ENCODE peak calls at places on chromosomes 16 and 17, in five cellular contexts. One of them, this sample, is unnamed.

GRCh38 chr16:8262299-8262698 is 328.0 kb downstream of the TMEM114 start:
- DNase-seq in left lung: no peak
- DNase-seq in DND-41: no peak
- DNase-seq in body of pancreas: no peak
- DNase-seq in CD8-positive, alpha-beta T cell: no peak
- DNase-seq in this sample: no peak

GRCh38 chr16:67767953-67768352 is 38.4 kb downstream of the RANBP10 start:
- DNase-seq in left lung: no peak
- DNase-seq in DND-41: no peak
- DNase-seq in body of pancreas: no peak
- DNase-seq in CD8-positive, alpha-beta T cell: no peak
- DNase-seq in this sample: no peak

GRCh38 chr17:56890906-56891674 is 22.8 kb downstream of the TRIM25 start:
- DNase-seq in left lung: no peak
- DNase-seq in DND-41: no peak
- DNase-seq in body of pancreas: no peak
- DNase-seq in CD8-positive, alpha-beta T cell: no peak
- DNase-seq in this sample: no peak

GRCh38 chr16:12673466-12673865 is 130.2 kb downstream of the CPPED1 start:
- DNase-seq in left lung: no peak
- DNase-seq in DND-41: no peak
- DNase-seq in body of pancreas: no peak
- DNase-seq in CD8-positive, alpha-beta T cell: no peak
- DNase-seq in this sample: no peak

GRCh38 chr17:74176546-74177001 is 26.9 kb upstream of the RPL38 start:
- DNase-seq in left lung: no peak
- DNase-seq in DND-41: peak; percentile 63
- DNase-seq in body of pancreas: peak; percentile 72
- DNase-seq in CD8-positive, alpha-beta T cell: peak; percentile 58
- DNase-seq in this sample: peak; percentile 17

GRCh38 chr16:70433456-70434103 is 5.3 kb downstream of the ST3GAL2 start:
- DNase-seq in left lung: no peak
- DNase-seq in DND-41: no peak
- DNase-seq in body of pancreas: peak; percentile 20
- DNase-seq in CD8-positive, alpha-beta T cell: no peak
- DNase-seq in this sample: no peak

GRCh38 chr17:74354561-74354960 is 7.1 kb downstream of the BTBD17 start:
- DNase-seq in left lung: no peak
- DNase-seq in DND-41: no peak
- DNase-seq in body of pancreas: no peak
- DNase-seq in CD8-positive, alpha-beta T cell: no peak
- DNase-seq in this sample: no peak

GRCh38 chr16:87540072-87540976 is 47.5 kb upstream of the ZCCHC14 start:
- DNase-seq in left lung: no peak
- DNase-seq in DND-41: no peak
- DNase-seq in body of pancreas: no peak
- DNase-seq in CD8-positive, alpha-beta T cell: no peak
- DNase-seq in this sample: no peak

GRCh38 chr17:29619251-29619650 is 3.5 kb downstream of the CORO6 start:
- DNase-seq in left lung: peak; percentile 18
- DNase-seq in DND-41: no peak
- DNase-seq in body of pancreas: no peak
- DNase-seq in CD8-positive, alpha-beta T cell: no peak
- DNase-seq in this sample: no peak

GRCh38 chr16:88357306-88358032 is 25.3 kb upstream of the ZNF469 start:
- DNase-seq in left lung: peak; percentile 75
- DNase-seq in DND-41: no peak
- DNase-seq in body of pancreas: no peak
- DNase-seq in CD8-positive, alpha-beta T cell: no peak
- DNase-seq in this sample: no peak

GRCh38 chr17:72240333-72240732 is 119.5 kb downstream of the SOX9 start:
- DNase-seq in left lung: no peak
- DNase-seq in DND-41: no peak
- DNase-seq in body of pancreas: no peak
- DNase-seq in CD8-positive, alpha-beta T cell: no peak
- DNase-seq in this sample: no peak

GRCh38 chr16:27924411-27925118 is 138.9 kb downstream of the GSG1L start:
- DNase-seq in left lung: no peak
- DNase-seq in DND-41: no peak
- DNase-seq in body of pancreas: no peak
- DNase-seq in CD8-positive, alpha-beta T cell: no peak
- DNase-seq in this sample: no peak

GRCh38 chr16:11706180-11706742 is 36.4 kb downstream of the TXNDC11 start:
- DNase-seq in left lung: no peak
- DNase-seq in DND-41: no peak
- DNase-seq in body of pancreas: peak; percentile 59
- DNase-seq in CD8-positive, alpha-beta T cell: no peak
- DNase-seq in this sample: no peak

GRCh38 chr16:71929048-71929447 is 33.7 kb downstream of the IST1 start:
- DNase-seq in left lung: no peak
- DNase-seq in DND-41: no peak
- DNase-seq in body of pancreas: no peak
- DNase-seq in CD8-positive, alpha-beta T cell: no peak
- DNase-seq in this sample: no peak

GRCh38 chr17:40819528-40820125 is 2.8 kb downstream of the KRT10 start:
- DNase-seq in left lung: no peak
- DNase-seq in DND-41: no peak
- DNase-seq in body of pancreas: no peak
- DNase-seq in CD8-positive, alpha-beta T cell: no peak
- DNase-seq in this sample: no peak

GRCh38 chr16:60771138-60771537 is 1265.1 kb downstream of the CDH8 start:
- DNase-seq in left lung: no peak
- DNase-seq in DND-41: no peak
- DNase-seq in body of pancreas: no peak
- DNase-seq in CD8-positive, alpha-beta T cell: no peak
- DNase-seq in this sample: no peak

GRCh38 chr17:48510761-48511604 is 19.8 kb downstream of the HOXB1 start:
- DNase-seq in left lung: no peak
- DNase-seq in DND-41: no peak
- DNase-seq in body of pancreas: no peak
- DNase-seq in CD8-positive, alpha-beta T cell: no peak
- DNase-seq in this sample: peak; percentile 50

GRCh38 chr16:73890524-73891500 is 405.8 kb upstream of the PSMD7 start:
- DNase-seq in left lung: no peak
- DNase-seq in DND-41: peak; percentile 27
- DNase-seq in body of pancreas: no peak
- DNase-seq in CD8-positive, alpha-beta T cell: no peak
- DNase-seq in this sample: no peak

GRCh38 chr17:39942076-39942475 is 14.5 kb downstream of the LRRC3C start:
- DNase-seq in left lung: peak; percentile 28
- DNase-seq in DND-41: no peak
- DNase-seq in body of pancreas: no peak
- DNase-seq in CD8-positive, alpha-beta T cell: no peak
- DNase-seq in this sample: no peak

GRCh38 chr16:66728117-66728787 is 23.2 kb downstream of the DYNC1LI2 start:
- DNase-seq in left lung: no peak
- DNase-seq in DND-41: no peak
- DNase-seq in body of pancreas: peak; percentile 37
- DNase-seq in CD8-positive, alpha-beta T cell: no peak
- DNase-seq in this sample: peak; percentile 56

GRCh38 chr17:32882734-32883133 is 5.8 kb upstream of the MYO1D start:
- DNase-seq in left lung: no peak
- DNase-seq in DND-41: no peak
- DNase-seq in body of pancreas: no peak
- DNase-seq in CD8-positive, alpha-beta T cell: no peak
- DNase-seq in this sample: no peak

GRCh38 chr17:51251010-51251409 is 8.8 kb downstream of the MBTD1 start:
- DNase-seq in left lung: no peak
- DNase-seq in DND-41: no peak
- DNase-seq in body of pancreas: no peak
- DNase-seq in CD8-positive, alpha-beta T cell: no peak
- DNase-seq in this sample: no peak

GRCh38 chr17:20852541-20853370 is 190.1 kb downstream of the USP22 start:
- DNase-seq in left lung: peak; percentile 58
- DNase-seq in DND-41: no peak
- DNase-seq in body of pancreas: peak; percentile 24
- DNase-seq in CD8-positive, alpha-beta T cell: no peak
- DNase-seq in this sample: peak; percentile 5

GRCh38 chr17:27323538-27324212 is 29.8 kb downstream of the WSB1 start:
- DNase-seq in left lung: peak; percentile 89
- DNase-seq in DND-41: no peak
- DNase-seq in body of pancreas: peak; percentile 51
- DNase-seq in CD8-positive, alpha-beta T cell: no peak
- DNase-seq in this sample: no peak

GRCh38 chr17:40522250-40522960 is 21.0 kb upstream of the TNS4 start:
- DNase-seq in left lung: no peak
- DNase-seq in DND-41: no peak
- DNase-seq in body of pancreas: no peak
- DNase-seq in CD8-positive, alpha-beta T cell: no peak
- DNase-seq in this sample: no peak

GRCh38 chr17:28667870-28668269 is 5.9 kb downstream of the SUPT6H start:
- DNase-seq in left lung: no peak
- DNase-seq in DND-41: no peak
- DNase-seq in body of pancreas: no peak
- DNase-seq in CD8-positive, alpha-beta T cell: no peak
- DNase-seq in this sample: no peak

GRCh38 chr17:67042104-67042899 is 2.1 kb upstream of the CACNG1 start:
- DNase-seq in left lung: no peak
- DNase-seq in DND-41: no peak
- DNase-seq in body of pancreas: peak; percentile 18
- DNase-seq in CD8-positive, alpha-beta T cell: no peak
- DNase-seq in this sample: no peak

GRCh38 chr16:59593256-59593655 is 859.1 kb upstream of the GOT2 start:
- DNase-seq in left lung: no peak
- DNase-seq in DND-41: no peak
- DNase-seq in body of pancreas: no peak
- DNase-seq in CD8-positive, alpha-beta T cell: no peak
- DNase-seq in this sample: no peak

GRCh38 chr16:28264656-28265055 is 27.7 kb upstream of the SBK1 start:
- DNase-seq in left lung: no peak
- DNase-seq in DND-41: no peak
- DNase-seq in body of pancreas: peak; percentile 60
- DNase-seq in CD8-positive, alpha-beta T cell: no peak
- DNase-seq in this sample: no peak

GRCh38 chr16:83296505-83296904 is 511.3 kb upstream of the HSBP1 start:
- DNase-seq in left lung: no peak
- DNase-seq in DND-41: no peak
- DNase-seq in body of pancreas: no peak
- DNase-seq in CD8-positive, alpha-beta T cell: no peak
- DNase-seq in this sample: no peak

GRCh38 chr16:81482329-81483063 is 37.9 kb downstream of the CMIP start:
- DNase-seq in left lung: no peak
- DNase-seq in DND-41: no peak
- DNase-seq in body of pancreas: no peak
- DNase-seq in CD8-positive, alpha-beta T cell: no peak
- DNase-seq in this sample: no peak

GRCh38 chr17:28381141-28381825 is 9.8 kb downstream of the SARM1 start:
- DNase-seq in left lung: peak; percentile 87
- DNase-seq in DND-41: no peak
- DNase-seq in body of pancreas: no peak
- DNase-seq in CD8-positive, alpha-beta T cell: no peak
- DNase-seq in this sample: no peak

GRCh38 chr17:35006345-35006744 is 26.0 kb downstream of the LIG3 start:
- DNase-seq in left lung: no peak
- DNase-seq in DND-41: no peak
- DNase-seq in body of pancreas: no peak
- DNase-seq in CD8-positive, alpha-beta T cell: no peak
- DNase-seq in this sample: no peak

GRCh38 chr17:34999456-34999855 is 19.1 kb downstream of the LIG3 start:
- DNase-seq in left lung: no peak
- DNase-seq in DND-41: no peak
- DNase-seq in body of pancreas: no peak
- DNase-seq in CD8-positive, alpha-beta T cell: no peak
- DNase-seq in this sample: no peak

GRCh38 chr17:35003778-35004177 is 23.5 kb downstream of the LIG3 start:
- DNase-seq in left lung: no peak
- DNase-seq in DND-41: no peak
- DNase-seq in body of pancreas: no peak
- DNase-seq in CD8-positive, alpha-beta T cell: no peak
- DNase-seq in this sample: no peak

GRCh38 chr17:35001549-35001948 is 21.2 kb downstream of the LIG3 start:
- DNase-seq in left lung: no peak
- DNase-seq in DND-41: no peak
- DNase-seq in body of pancreas: no peak
- DNase-seq in CD8-positive, alpha-beta T cell: no peak
- DNase-seq in this sample: no peak

GRCh38 chr17:35002876-35003551 is 22.7 kb downstream of the LIG3 start:
- DNase-seq in left lung: no peak
- DNase-seq in DND-41: no peak
- DNase-seq in body of pancreas: no peak
- DNase-seq in CD8-positive, alpha-beta T cell: no peak
- DNase-seq in this sample: no peak
- H3K4me1 ChIP-seq in left lung: no peaks in the 10 kb centered on the region
- H3K4me1 ChIP-seq in DND-41: no peaks in the 10 kb centered on the region
- H3K4me1 ChIP-seq in body of pancreas: peaks cover under 1% of the 10 kb centered on the region
- H3K4me1 ChIP-seq in CD8-positive, alpha-beta T cell: no peaks in the 10 kb centered on the region
- H3K4me1 ChIP-seq in this sample: peaks cover 6% of the 10 kb centered on the region

DNA sequence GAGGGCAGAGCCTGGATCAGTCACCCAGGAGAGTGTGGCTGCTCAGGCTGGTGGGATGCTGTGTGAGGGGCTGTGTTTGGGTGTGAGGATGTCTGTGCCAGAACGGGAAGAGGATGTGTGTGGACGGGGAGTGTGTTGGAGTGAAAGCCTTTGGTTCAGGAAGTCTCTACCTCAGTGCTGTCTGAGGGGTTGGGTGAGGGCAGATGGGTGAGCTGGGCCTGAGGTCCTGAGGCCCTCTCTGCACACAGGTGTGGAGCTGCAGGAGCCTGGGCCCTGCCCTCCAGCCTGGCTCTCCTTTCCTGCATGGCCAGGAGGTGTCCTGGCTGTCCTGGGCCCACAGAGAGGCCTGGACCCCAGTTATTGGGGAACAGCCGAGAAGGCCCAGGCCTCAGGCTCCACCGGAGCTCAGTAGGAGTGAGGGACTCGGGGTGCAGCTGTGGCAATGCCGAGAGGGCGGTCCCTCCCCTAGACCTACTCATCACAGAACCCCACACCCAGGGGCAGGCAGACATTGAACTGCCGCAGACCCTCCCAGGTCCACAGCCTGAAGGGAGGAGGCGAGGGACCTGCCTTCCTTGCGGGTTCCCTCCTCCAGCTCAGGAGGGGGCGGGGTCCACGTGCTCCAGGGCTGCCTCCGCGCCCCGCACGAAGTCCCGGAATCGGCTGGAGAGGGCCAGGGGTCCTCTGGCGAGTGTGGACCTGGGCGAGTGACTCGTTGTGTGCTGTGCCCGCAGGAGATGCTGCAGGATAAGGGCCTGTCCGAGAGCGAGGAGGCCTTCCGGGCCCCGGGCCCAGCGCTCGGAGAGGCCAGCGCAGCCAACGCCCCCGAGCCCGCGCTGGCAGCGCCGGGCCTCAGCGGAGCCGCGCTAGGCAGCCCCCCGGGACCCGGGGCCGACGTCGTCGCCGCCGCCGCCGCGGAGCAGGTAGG is 3.8 kb downstream of the TBX4 start:
- DNase-seq in left lung: peak; percentile 71
- DNase-seq in DND-41: no peak
- DNase-seq in body of pancreas: no peak
- DNase-seq in CD8-positive, alpha-beta T cell: peak; percentile 39
- DNase-seq in this sample: no peak
- H3K9me3 ChIP-seq in left lung: no peaks in the 10 kb centered on the region
- H3K9me3 ChIP-seq in DND-41: no peaks in the 10 kb centered on the region
- H3K9me3 ChIP-seq in body of pancreas: no peaks in the 10 kb centered on the region
- H3K9me3 ChIP-seq in CD8-positive, alpha-beta T cell: no peaks in the 10 kb centered on the region
- H3K9me3 ChIP-seq in this sample: no peaks in the 10 kb centered on the region

GRCh38 chr17:63445065-63445464 is 1.0 kb downstream of the CYB561 start:
- DNase-seq in left lung: peak; percentile 26
- DNase-seq in DND-41: no peak
- DNase-seq in body of pancreas: no peak
- DNase-seq in CD8-positive, alpha-beta T cell: no peak
- DNase-seq in this sample: no peak
- H3K4me1 ChIP-seq in left lung: peaks cover 10% of the 10 kb centered on the region
- H3K4me1 ChIP-seq in DND-41: peaks cover under 1% of the 10 kb centered on the region
- H3K4me1 ChIP-seq in body of pancreas: peaks cover 61% of the 10 kb centered on the region
- H3K4me1 ChIP-seq in CD8-positive, alpha-beta T cell: peaks cover 16% of the 10 kb centered on the region
- H3K4me1 ChIP-seq in this sample: peaks cover 52% of the 10 kb centered on the region

GRCh38 chr16:3223913-3224515 is 10.9 kb downstream of the ZNF200 start:
- DNase-seq in left lung: no peak
- DNase-seq in DND-41: no peak
- DNase-seq in body of pancreas: no peak
- DNase-seq in CD8-positive, alpha-beta T cell: no peak
- DNase-seq in this sample: no peak
- H3K9me3 ChIP-seq in left lung: peaks cover 22% of the 10 kb centered on the region
- H3K9me3 ChIP-seq in DND-41: peaks cover 55% of the 10 kb centered on the region
- H3K9me3 ChIP-seq in body of pancreas: no peaks in the 10 kb centered on the region
- H3K9me3 ChIP-seq in CD8-positive, alpha-beta T cell: peaks cover 40% of the 10 kb centered on the region
- H3K9me3 ChIP-seq in this sample: peaks cover 15% of the 10 kb centered on the region

This sample was measured in CD4-positive, alpha-beta memory T cell.